ENCODE peak calls at places on chromosome 2, in four cellular contexts. One of them, this sample, is unnamed.

GRCh38 chr2:81576713-81577112 is 1272.2 kb upstream of the LRRTM1 start:
- DNase-seq in GM12878: no peak
- DNase-seq in K562: no peak
- DNase-seq in HepG2: no peak
- DNase-seq in this sample: no peak

GRCh38 chr2:26178746-26179436 is 6.0 kb downstream of the GAREM2 start:
- DNase-seq in GM12878: no peak
- DNase-seq in K562: peak
- DNase-seq in HepG2: no peak
- DNase-seq in this sample: peak

GRCh38 chr2:240524963-240525718 is 32.6 kb downstream of the ANKMY1 start:
- DNase-seq in GM12878: no peak
- DNase-seq in K562: no peak
- DNase-seq in HepG2: no peak
- DNase-seq in this sample: no peak

GRCh38 chr2:20052872-20053281 is 1.4 kb upstream of the LAPTM4A start:
- DNase-seq in GM12878: no peak
- DNase-seq in K562: peak
- DNase-seq in HepG2: no peak
- DNase-seq in this sample: no peak

GRCh38 chr2:147164563-147164962 is 680.3 kb upstream of the ACVR2A start:
- DNase-seq in GM12878: no peak
- DNase-seq in K562: no peak
- DNase-seq in HepG2: no peak
- DNase-seq in this sample: no peak

GRCh38 chr2:88016948-88017779 is 817 bp upstream of the RNU2-63P start:
- DNase-seq in GM12878: peak
- DNase-seq in K562: peak
- DNase-seq in HepG2: peak
- DNase-seq in this sample: peak

GRCh38 chr2:128317186-128317897 is 1.3 kb downstream of the HS6ST1 start:
- DNase-seq in GM12878: peak
- DNase-seq in K562: no peak
- DNase-seq in HepG2: peak
- DNase-seq in this sample: peak

GRCh38 chr2:230423851-230424458 is 8.0 kb downstream of the SP100 start:
- DNase-seq in GM12878: no peak
- DNase-seq in K562: no peak
- DNase-seq in HepG2: peak
- DNase-seq in this sample: no peak

GRCh38 chr2:71385008-71385407 is 53.4 kb downstream of the ZNF638 start:
- DNase-seq in GM12878: no peak
- DNase-seq in K562: no peak
- DNase-seq in HepG2: no peak
- DNase-seq in this sample: no peak

GRCh38 chr2:2232167-2232566 is 98.9 kb downstream of the MYT1L start:
- DNase-seq in GM12878: no peak
- DNase-seq in K562: no peak
- DNase-seq in HepG2: no peak
- DNase-seq in this sample: no peak

GRCh38 chr2:145043399-145043834 is 523.5 kb upstream of the ZEB2 start:
- DNase-seq in GM12878: no peak
- DNase-seq in K562: peak
- DNase-seq in HepG2: no peak
- DNase-seq in this sample: peak

GRCh38 chr2:223909048-223909741 is 35.9 kb downstream of the WDFY1 start:
- DNase-seq in GM12878: no peak
- DNase-seq in K562: no peak
- DNase-seq in HepG2: peak
- DNase-seq in this sample: no peak

GRCh38 chr2:217935245-217935879 is 67.4 kb downstream of the TNS1 start:
- DNase-seq in GM12878: no peak
- DNase-seq in K562: no peak
- DNase-seq in HepG2: no peak
- DNase-seq in this sample: no peak

GRCh38 chr2:164044637-164045036 is 308.8 kb upstream of the FIGN start:
- DNase-seq in GM12878: no peak
- DNase-seq in K562: no peak
- DNase-seq in HepG2: no peak
- DNase-seq in this sample: no peak

GRCh38 chr2:73503992-73504570 is 118.4 kb downstream of the ALMS1 start:
- DNase-seq in GM12878: no peak
- DNase-seq in K562: peak
- DNase-seq in HepG2: no peak
- DNase-seq in this sample: no peak

GRCh38 chr2:26682155-26682554 is 10.4 kb upstream of the KCNK3 start:
- DNase-seq in GM12878: no peak
- DNase-seq in K562: no peak
- DNase-seq in HepG2: no peak
- DNase-seq in this sample: no peak

GRCh38 chr2:64210816-64211215 is 66.6 kb upstream of the PELI1 start:
- DNase-seq in GM12878: no peak
- DNase-seq in K562: no peak
- DNase-seq in HepG2: no peak
- DNase-seq in this sample: no peak

GRCh38 chr2:217570394-217570793 is 432.4 kb downstream of the TNS1 start:
- DNase-seq in GM12878: no peak
- DNase-seq in K562: no peak
- DNase-seq in HepG2: no peak
- DNase-seq in this sample: no peak

DNA sequence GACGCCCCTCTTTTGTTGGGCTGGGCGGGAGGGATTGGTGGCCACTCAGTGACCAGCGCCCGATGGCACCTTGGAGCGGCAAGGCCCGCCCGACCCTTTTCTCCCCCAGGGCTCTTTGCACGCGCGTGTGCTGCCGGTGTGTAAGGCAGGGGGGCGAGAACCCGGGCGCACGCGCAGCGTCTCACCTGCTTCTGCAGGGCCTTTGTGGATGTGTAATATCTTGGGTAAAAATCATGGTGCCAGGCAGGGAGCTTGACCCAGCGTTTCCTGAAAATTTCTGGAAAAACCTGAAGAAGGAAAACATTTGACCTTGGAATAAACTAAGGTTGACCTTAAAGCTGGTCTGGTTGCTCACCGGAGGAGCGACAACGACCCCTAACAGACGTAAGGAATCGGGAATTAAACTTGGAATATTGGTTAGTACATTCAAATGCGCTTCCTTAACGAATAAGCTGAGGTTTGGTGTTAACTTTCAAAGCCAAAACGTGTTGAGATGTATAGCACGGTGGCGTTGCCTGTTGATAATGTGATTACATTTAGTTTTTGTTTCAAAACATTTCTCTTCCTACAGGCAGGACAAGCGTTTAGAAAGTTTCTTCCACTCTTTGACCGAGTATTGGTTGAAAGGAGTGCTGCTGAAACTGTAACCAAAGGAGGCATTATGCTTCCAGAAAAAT is 462 bp downstream of the HSPE1 start:
- DNase-seq in GM12878: no peak
- DNase-seq in K562: no peak
- DNase-seq in HepG2: no peak
- DNase-seq in this sample: no peak
- TF ChIP-seq CREM in GM12878: no peak
- TF ChIP-seq CREM in K562: no peak
- TF ChIP-seq CREM in HepG2: no peak
- TF ChIP-seq CREM in this sample: no peak

GRCh38 chr2:105438104-105438929 is 39.5 kb upstream of the FHL2 start:
- DNase-seq in GM12878: no peak
- DNase-seq in K562: peak
- DNase-seq in HepG2: no peak
- DNase-seq in this sample: no peak
- TF ChIP-seq CREM in GM12878: no peak
- TF ChIP-seq CREM in K562: no peak
- TF ChIP-seq CREM in HepG2: no peak
- TF ChIP-seq CREM in this sample: no peak

GRCh38 chr2:10984418-10985130 is 72.8 kb downstream of the KCNF1 start:
- DNase-seq in GM12878: no peak
- DNase-seq in K562: no peak
- DNase-seq in HepG2: no peak
- DNase-seq in this sample: no peak
- TF ChIP-seq CREM in GM12878: no peak
- TF ChIP-seq CREM in K562: no peak
- TF ChIP-seq CREM in HepG2: no peak
- TF ChIP-seq CREM in this sample: no peak

GRCh38 chr2:12817870-12818269 is 101.1 kb downstream of the TRIB2 start:
- DNase-seq in GM12878: no peak
- DNase-seq in K562: no peak
- DNase-seq in HepG2: no peak
- DNase-seq in this sample: no peak
- TF ChIP-seq CREM in GM12878: no peak
- TF ChIP-seq CREM in K562: no peak
- TF ChIP-seq CREM in HepG2: no peak
- TF ChIP-seq CREM in this sample: no peak

GRCh38 chr2:106852103-106852502 is 33.9 kb downstream of the ST6GAL2 start:
- DNase-seq in GM12878: no peak
- DNase-seq in K562: no peak
- DNase-seq in HepG2: no peak
- DNase-seq in this sample: peak
- TF ChIP-seq CREM in GM12878: no peak
- TF ChIP-seq CREM in K562: no peak
- TF ChIP-seq CREM in HepG2: no peak
- TF ChIP-seq CREM in this sample: no peak

GRCh38 chr2:191521608-191522208 is 156.2 kb upstream of the NABP1 start:
- DNase-seq in GM12878: no peak
- DNase-seq in K562: peak
- DNase-seq in HepG2: peak
- DNase-seq in this sample: no peak
- TF ChIP-seq CREM in GM12878: no peak
- TF ChIP-seq CREM in K562: no peak
- TF ChIP-seq CREM in HepG2: no peak
- TF ChIP-seq CREM in this sample: no peak

GRCh38 chr2:111618577-111618930 is 265.4 kb downstream of the ANAPC1 start:
- DNase-seq in GM12878: no peak
- DNase-seq in K562: no peak
- DNase-seq in HepG2: no peak
- DNase-seq in this sample: no peak
- TF ChIP-seq CREM in GM12878: no peak
- TF ChIP-seq CREM in K562: no peak
- TF ChIP-seq CREM in HepG2: no peak
- TF ChIP-seq CREM in this sample: no peak

GRCh38 chr2:159124441-159124911 is 156.0 kb downstream of the TANC1 start:
- DNase-seq in GM12878: no peak
- DNase-seq in K562: peak
- DNase-seq in HepG2: peak
- DNase-seq in this sample: no peak
- TF ChIP-seq CREM in GM12878: no peak
- TF ChIP-seq CREM in K562: no peak
- TF ChIP-seq CREM in HepG2: no peak
- TF ChIP-seq CREM in this sample: no peak

GRCh38 chr2:74548919-74549684 is 4.6 kb downstream of the LOXL3 start:
- DNase-seq in GM12878: no peak
- DNase-seq in K562: peak
- DNase-seq in HepG2: peak
- DNase-seq in this sample: peak
- TF ChIP-seq CREM in GM12878: no peak
- TF ChIP-seq CREM in K562: peak
- TF ChIP-seq CREM in HepG2: no peak
- TF ChIP-seq CREM in this sample: peak

DNA sequence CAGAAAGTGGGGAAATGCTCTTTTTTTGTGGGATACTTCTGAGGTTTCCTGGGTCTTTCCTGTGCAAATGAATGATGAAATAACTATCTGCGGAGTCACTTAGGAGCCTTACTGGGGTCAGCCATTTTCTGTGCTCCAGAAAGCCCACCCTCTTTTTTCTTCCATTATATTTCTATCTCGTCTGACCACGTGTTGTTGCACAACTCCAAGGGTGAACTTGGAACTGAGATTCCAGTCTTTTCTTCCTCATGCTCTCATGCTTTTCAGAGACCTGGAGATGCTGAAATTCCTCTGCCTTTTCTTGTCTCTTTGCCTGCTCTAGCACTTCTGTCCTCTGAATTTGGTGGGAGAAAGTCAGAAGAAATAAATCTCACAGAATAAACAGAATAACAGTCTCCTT is 4.8 kb upstream of the SCYGR5 start:
- DNase-seq in GM12878: no peak
- DNase-seq in K562: no peak
- DNase-seq in HepG2: no peak
- DNase-seq in this sample: no peak
- TF ChIP-seq CREM in GM12878: no peak
- TF ChIP-seq CREM in K562: no peak
- TF ChIP-seq CREM in HepG2: no peak
- TF ChIP-seq CREM in this sample: no peak

This sample was measured in WTC11.